ENCODE peak calls at places on chromosomes 6 and 20, in four cellular contexts. One of them, this sample, is unnamed.

GRCh38 chr6:85404497-85405174 is 45.2 kb upstream of the NT5E start:
- DNase-seq in IMR-90: peak
- DNase-seq in heart left ventricle: no peak
- DNase-seq in AG09309: peak
- DNase-seq in this sample: no peak

GRCh38 chr20:62817975-62818591 is 1.2 kb downstream of the COL9A3 start:
- DNase-seq in IMR-90: no peak
- DNase-seq in heart left ventricle: no peak
- DNase-seq in AG09309: no peak
- DNase-seq in this sample: no peak

GRCh38 chr6:79784013-79784753 is 153.1 kb downstream of the SH3BGRL2 start:
- DNase-seq in heart left ventricle: no peak
- DNase-seq in IMR-90: no peak
- DNase-seq in AG09309: no peak
- DNase-seq in this sample: no peak

GRCh38 chr6:130306377-130306776 is 59.4 kb upstream of the TMEM200A start:
- DNase-seq in AG09309: no peak
- DNase-seq in heart left ventricle: no peak
- DNase-seq in IMR-90: peak
- DNase-seq in this sample: no peak

GRCh38 chr6:34176261-34177031 is 30.6 kb upstream of the GRM4 start:
- DNase-seq in IMR-90: no peak
- DNase-seq in AG09309: no peak
- DNase-seq in heart left ventricle: no peak
- DNase-seq in this sample: no peak

GRCh38 chr6:1325471-1326309 is 13.8 kb downstream of the FOXQ1 start:
- DNase-seq in IMR-90: peak
- DNase-seq in AG09309: peak
- DNase-seq in heart left ventricle: no peak
- DNase-seq in this sample: no peak

GRCh38 chr6:136050475-136050874 is 199.0 kb downstream of the PDE7B start:
- DNase-seq in AG09309: no peak
- DNase-seq in heart left ventricle: no peak
- DNase-seq in IMR-90: no peak
- DNase-seq in this sample: no peak

GRCh38 chr20:47352332-47353223 is 3.9 kb downstream of the ZMYND8 start:
- DNase-seq in IMR-90: no peak
- DNase-seq in AG09309: no peak
- DNase-seq in heart left ventricle: peak
- DNase-seq in this sample: peak

GRCh38 chr20:35395728-35396127 is 16.0 kb downstream of the UQCC1 start:
- DNase-seq in heart left ventricle: no peak
- DNase-seq in IMR-90: peak
- DNase-seq in AG09309: peak
- DNase-seq in this sample: no peak

GRCh38 chr6:118660218-118660569 is 8.8 kb upstream of the CEP85L start:
- DNase-seq in AG09309: no peak
- DNase-seq in IMR-90: no peak
- DNase-seq in heart left ventricle: peak
- DNase-seq in this sample: peak

GRCh38 chr6:89749918-89750317 is 69.7 kb downstream of the MDN1 start:
- DNase-seq in IMR-90: peak
- DNase-seq in AG09309: no peak
- DNase-seq in heart left ventricle: no peak
- DNase-seq in this sample: no peak

GRCh38 chr6:53741001-53741400 is 53.8 kb upstream of the LRRC1 start:
- DNase-seq in AG09309: no peak
- DNase-seq in heart left ventricle: no peak
- DNase-seq in IMR-90: no peak
- DNase-seq in this sample: no peak

GRCh38 chr20:39773380-39774000 is 811.3 kb downstream of the DHX35 start:
- DNase-seq in heart left ventricle: no peak
- DNase-seq in IMR-90: no peak
- DNase-seq in AG09309: no peak
- DNase-seq in this sample: no peak

GRCh38 chr6:22601941-22602340 is 32.6 kb downstream of the HDGFL1 start:
- DNase-seq in heart left ventricle: no peak
- DNase-seq in IMR-90: no peak
- DNase-seq in AG09309: no peak
- DNase-seq in this sample: no peak

GRCh38 chr6:146847426-146847825 is 248.7 kb downstream of the ADGB start:
- DNase-seq in AG09309: no peak
- DNase-seq in IMR-90: peak
- DNase-seq in heart left ventricle: no peak
- DNase-seq in this sample: no peak

GRCh38 chr6:89411019-89411268 is 1.1 kb downstream of the RRAGD start:
- DNase-seq in AG09309: no peak
- DNase-seq in heart left ventricle: no peak
- DNase-seq in IMR-90: no peak
- DNase-seq in this sample: no peak

GRCh38 chr20:49754596-49754995 is 40.9 kb upstream of the B4GALT5 start:
- DNase-seq in AG09309: no peak
- DNase-seq in IMR-90: no peak
- DNase-seq in heart left ventricle: no peak
- DNase-seq in this sample: no peak

GRCh38 chr6:45681860-45682488 is 304.2 kb upstream of the SUPT3H start:
- DNase-seq in AG09309: no peak
- DNase-seq in heart left ventricle: no peak
- DNase-seq in IMR-90: no peak
- DNase-seq in this sample: no peak

GRCh38 chr20:37325206-37325605 is 20.7 kb upstream of the SRC start:
- DNase-seq in AG09309: no peak
- DNase-seq in IMR-90: no peak
- DNase-seq in heart left ventricle: no peak
- DNase-seq in this sample: no peak

GRCh38 chr6:136962661-136963060 is 40.6 kb downstream of the SLC35D3 start:
- DNase-seq in AG09309: no peak
- DNase-seq in IMR-90: no peak
- DNase-seq in heart left ventricle: peak
- DNase-seq in this sample: peak

GRCh38 chr20:45910670-45911485 is 1.1 kb downstream of the PLTP start:
- DNase-seq in IMR-90: peak
- DNase-seq in AG09309: peak
- DNase-seq in heart left ventricle: peak
- DNase-seq in this sample: peak

GRCh38 chr6:34465551-34466241 is at the start of gene PACSIN1:
- DNase-seq in IMR-90: no peak
- DNase-seq in AG09309: no peak
- DNase-seq in heart left ventricle: peak
- DNase-seq in this sample: peak

GRCh38 chr6:129844118-129844891 is 16.8 kb downstream of the TMEM244 start:
- DNase-seq in AG09309: peak
- DNase-seq in heart left ventricle: no peak
- DNase-seq in IMR-90: peak
- DNase-seq in this sample: no peak

GRCh38 chr6:148972481-148972880 is 225.7 kb downstream of the UST start:
- DNase-seq in AG09309: no peak
- DNase-seq in IMR-90: no peak
- DNase-seq in heart left ventricle: no peak
- DNase-seq in this sample: no peak

GRCh38 chr6:8006208-8006607 is 58.0 kb downstream of the BLOC1S5 start:
- DNase-seq in IMR-90: peak
- DNase-seq in AG09309: no peak
- DNase-seq in heart left ventricle: no peak
- DNase-seq in this sample: peak

GRCh38 chr6:125361868-125362267 is 60.1 kb upstream of the HDDC2 start:
- DNase-seq in heart left ventricle: no peak
- DNase-seq in IMR-90: no peak
- DNase-seq in AG09309: no peak
- DNase-seq in this sample: no peak

This sample was measured in NCI-H2029 treated with DMSO at 0.1 percent for 48 hours.